ENCODE peak calls at places on chromosomes 12 and 14, in five cellular contexts. Q, D, U, Z and N are unnamed samples.

GRCh38 chr14:104432611-104433231 is 146.8 kb upstream of the C14orf180 start:
- DNase-seq in Z (no peak), Q (no peak), U (no peak), D (no peak), N (no peak)

GRCh38 chr12:24230061-24230460 is 280.6 kb upstream of the SOX5 start:
- DNase-seq in Z (no peak), U (no peak), D (no peak), Q (no peak), N (no peak)

GRCh38 chr12:41962171-41962572 is 182.5 kb downstream of the GXYLT1 start:
- DNase-seq in Q (no peak), U (no peak), D (no peak), Z (no peak), N (no peak)

GRCh38 chr12:89166525-89166934 is 185.8 kb downstream of the DUSP6 start:
- DNase-seq in Q (no peak), U (no peak), Z (peak; percentile 67), D (peak; percentile 60), N (peak; percentile 53)

GRCh38 chr12:91058821-91059220 is 997 bp upstream of the KERA start:
- DNase-seq in Z (no peak), U (no peak), Q (no peak), D (no peak), N (no peak)

GRCh38 chr12:25529738-25530137 is 23.3 kb downstream of the LMNTD1 start:
- DNase-seq in D (peak; percentile 43), Q (no peak), Z (peak; percentile 25), U (no peak), N (peak; percentile 33)

GRCh38 chr12:84840356-84840755 is 72.2 kb downstream of the SLC6A15 start:
- DNase-seq in Q (no peak), Z (no peak), U (no peak), D (no peak), N (no peak)

GRCh38 chr14:55160989-55161388 is 30.4 kb downstream of the DLGAP5 start:
- DNase-seq in D (peak; percentile 17), Q (peak; percentile 6), Z (peak; percentile 23), U (no peak), N (peak; percentile 79)

GRCh38 chr14:22190411-22191191 is 398.4 kb downstream of the DAD1 start:
- DNase-seq in D (peak; percentile 21), U (no peak), Z (peak; percentile 76), Q (no peak), N (peak; percentile 34)
- H2AFZ ChIP-seq in D (no peak overlapping the region), U (no peak overlapping the region), Z (no peak overlapping the region), Q (no peak overlapping the region), N (no peak overlapping the region)

GRCh38 chr12:96889273-96889933 is 17.7 kb upstream of the NEDD1 start:
- DNase-seq in Q (no peak), U (no peak), D (peak; percentile 91), Z (peak; percentile 91), N (peak; percentile 90)
- H3K4me2 ChIP-seq in Q (peak overlapping the region; percentile 39), U (no peak overlapping the region), D (peak overlapping the region; percentile 71), Z (peak overlapping the region; percentile 55), N (peak overlapping the region; percentile 48)

GRCh38 chr12:59119676-59120075 is 199.4 kb upstream of the LRIG3 start:
- DNase-seq in D (peak; percentile 51), U (no peak), Q (no peak), Z (peak; percentile 56), N (peak; percentile 75)

GRCh38 chr12:59113831-59114273 is 193.5 kb upstream of the LRIG3 start:
- DNase-seq in Q (peak; percentile 72), D (peak; percentile 60), Z (peak; percentile 65), U (peak; percentile 63), N (peak; percentile 84)

GRCh38 chr12:59118356-59118755 is 198.1 kb upstream of the LRIG3 start:
- DNase-seq in Q (no peak), D (no peak), Z (no peak), U (no peak), N (peak; percentile 43)

GRCh38 chr12:59115526-59115925 is 195.2 kb upstream of the LRIG3 start:
- DNase-seq in D (no peak), Z (peak; percentile 52), Q (no peak), U (no peak), N (no peak)

GRCh38 chr12:59115995-59116394 is 195.7 kb upstream of the LRIG3 start:
- DNase-seq in D (no peak), Z (no peak), U (no peak), Q (no peak), N (no peak)
- H2AFZ ChIP-seq in D (no peak overlapping the region), Z (peak overlapping the region; percentile 16), U (no peak overlapping the region), Q (no peak overlapping the region), N (no peak overlapping the region)

GRCh38 chr12:65818454-65819382 is 5.6 kb upstream of the HMGA2 start:
- DNase-seq in U (no peak), Q (peak; percentile 75), Z (peak; percentile 64), D (peak; percentile 93), N (peak; percentile 90)

GRCh38 chr12:65824314-65824563 is at the start of gene HMGA2:
- DNase-seq in Z (peak; percentile 78), Q (peak; percentile 78), D (no peak), U (no peak), N (peak; percentile 93)

GRCh38 chr12:65822732-65823480 is 1.4 kb upstream of the HMGA2 start:
- DNase-seq in Z (peak; percentile 71), Q (peak; percentile 84), U (peak; percentile 75), D (peak; percentile 67), N (peak; percentile 82)

GRCh38 chr12:65823481-65824313 is 586 bp upstream of the HMGA2 start:
- DNase-seq in U (no peak), Q (peak; percentile 74), D (peak; percentile 81), Z (peak; percentile 45), N (peak; percentile 72)

DNA sequence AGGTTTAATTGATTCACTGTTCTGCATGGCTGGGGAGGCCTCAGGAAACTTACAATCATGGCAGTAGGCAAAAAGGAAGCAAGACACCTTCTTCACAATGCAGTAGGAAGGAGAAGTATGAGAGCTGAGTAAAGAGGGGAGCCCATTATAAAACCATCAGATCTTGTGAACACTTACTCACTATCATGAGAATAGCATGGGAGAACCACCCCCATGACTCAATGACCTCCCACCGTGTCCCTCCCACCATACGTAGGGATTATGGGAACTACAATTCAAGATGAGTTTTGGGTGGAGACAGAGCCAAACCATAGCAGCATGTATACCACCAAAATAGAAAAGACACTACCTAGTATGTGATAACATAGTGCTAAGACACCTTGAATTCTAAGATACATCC is 2.9 kb upstream of the HMGA2 start:
- DNase-seq in Z (no peak), D (no peak), Q (no peak), U (no peak), N (peak; percentile 37)
- H3K4me2 ChIP-seq in Z (no peak overlapping the region), D (peak overlapping the region; percentile 94), Q (peak overlapping the region; percentile 90), U (no peak overlapping the region), N (peak overlapping the region; percentile 82)

DNA sequence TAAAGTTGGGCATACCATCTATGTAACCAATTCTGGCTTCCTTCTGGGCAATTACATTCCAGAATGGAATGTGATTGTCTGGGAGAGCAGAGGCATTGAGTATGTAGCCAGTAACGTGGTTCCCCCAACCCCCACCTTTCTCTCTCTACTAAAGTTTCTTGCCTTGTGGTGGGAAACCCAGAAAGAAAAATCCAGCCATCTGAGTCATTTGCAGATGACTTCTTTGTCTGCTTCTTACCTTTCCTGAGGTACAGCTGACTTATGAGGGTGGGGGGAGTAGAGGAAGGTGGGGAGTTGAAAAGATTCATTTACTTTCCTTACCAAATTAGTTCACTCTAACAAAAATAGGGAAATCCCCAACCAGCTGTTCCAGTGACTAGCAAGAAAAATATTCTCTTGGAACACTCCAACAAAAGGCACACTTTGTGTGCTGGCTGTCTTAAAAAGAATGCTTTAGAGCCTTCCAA is 112.1 kb upstream of the FRMD6 start:
- DNase-seq in U (peak; percentile 51), D (peak; percentile 99), Q (no peak), Z (peak; percentile 97), N (peak; percentile 99)
- H2AFZ ChIP-seq in U (peak overlapping the region; percentile 79), D (no peak overlapping the region), Q (peak overlapping the region; percentile 25), Z (no peak overlapping the region), N (no peak overlapping the region)

GRCh38 chr12:96462571-96463280 is 26.7 kb upstream of the CFAP54 start:
- DNase-seq in Q (no peak), U (no peak), Z (no peak), D (no peak), N (no peak)

GRCh38 chr12:96456265-96456974 is 33.0 kb upstream of the CFAP54 start:
- DNase-seq in Z (no peak), U (no peak), D (no peak), Q (no peak), N (no peak)

GRCh38 chr12:96454396-96454795 is 35.0 kb upstream of the CFAP54 start:
- DNase-seq in U (no peak), Z (no peak), D (peak; percentile 71), Q (no peak), N (peak; percentile 56)

GRCh38 chr12:96452271-96452922 is 37.0 kb upstream of the CFAP54 start:
- DNase-seq in U (no peak), Q (no peak), D (no peak), Z (no peak), N (peak; percentile 52)

GRCh38 chr12:96457191-96457930 is 32.0 kb upstream of the CFAP54 start:
- DNase-seq in D (peak; percentile 78), Q (peak; percentile 37), U (no peak), Z (no peak), N (peak; percentile 52)
- H3K4me2 ChIP-seq in D (no peak overlapping the region), Q (peak overlapping the region; percentile 55), U (no peak overlapping the region), Z (no peak overlapping the region), N (no peak overlapping the region)

DNA sequence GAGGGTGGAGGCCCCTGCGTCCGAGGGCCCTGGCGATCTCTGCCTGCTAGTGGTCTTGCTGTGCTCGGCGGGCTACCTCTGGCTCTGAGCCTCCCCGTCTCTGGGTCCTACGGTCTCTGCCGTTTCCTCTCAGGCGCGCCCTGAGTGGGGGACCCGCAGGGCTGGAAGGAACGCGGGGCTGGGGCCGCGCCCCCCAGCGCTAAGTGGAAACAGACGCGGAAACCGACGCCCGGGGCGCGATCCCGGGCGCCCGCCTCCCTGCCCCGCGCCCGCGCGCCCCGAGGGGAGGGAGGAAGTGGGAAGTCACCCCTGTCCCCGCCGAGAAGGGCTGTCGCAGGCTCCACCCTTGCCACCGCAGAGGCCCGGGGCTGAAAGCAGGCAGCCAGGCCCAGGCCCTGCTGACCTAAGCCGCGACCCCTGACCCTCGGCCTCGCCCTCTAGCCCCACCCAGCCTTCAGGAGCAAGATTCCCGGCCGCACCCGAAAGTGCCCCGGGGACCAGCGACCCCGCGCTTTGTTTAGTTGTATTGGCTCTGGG is 831 bp downstream of the CRIP1 start:
- DNase-seq in Z (no peak), U (no peak), Q (no peak), D (no peak), N (no peak)
- H2AFZ ChIP-seq in Z (no peak overlapping the region), U (no peak overlapping the region), Q (no peak overlapping the region), D (peak overlapping the region; percentile 30), N (peak overlapping the region; percentile 50)

GRCh38 chr12:68495666-68496065 is 115.0 kb upstream of the RAP1B start:
- DNase-seq in U (no peak), Q (no peak), Z (peak; percentile 80), D (no peak), N (no peak)
- H3K4me2 ChIP-seq in U (no peak overlapping the region), Q (peak overlapping the region; percentile 1), Z (peak overlapping the region; percentile 13), D (no peak overlapping the region), N (no peak overlapping the region)

GRCh38 chr12:66287275-66287674 is 15.0 kb upstream of the HELB start:
- DNase-seq in Z (no peak), D (no peak), U (no peak), Q (no peak), N (no peak)
- H2AFZ ChIP-seq in Z (no peak overlapping the region), D (no peak overlapping the region), U (no peak overlapping the region), Q (no peak overlapping the region), N (no peak overlapping the region)